ENCODE peak calls at places on chromosomes 6 and 20, in nine cellular contexts. T is psoas muscle, G is left ventricle myocardium inferior, F is aorta, H is tibial artery, J is pancreas, A is mesendoderm, K is cardiac muscle cell, Q is A673. M is an unnamed sample. For H3K4me1 and H3K36me3, the result is how much of the 10 kb centered on the place peaks cover.

GRCh38 chr6:119158057-119158848 is 79.8 kb upstream of the FAM184A start:
- DNase-seq in T (peak), G (peak), F (peak), H (peak), J (no peak), A (no peak), K (peak), Q (no peak), M (peak)

GRCh38 chr6:7938562-7939185 is 28.1 kb upstream of the TXNDC5 start:
- DNase-seq in T (no peak), G (no peak), F (no peak), H (no peak), J (no peak), A (no peak), K (no peak), Q (no peak), M (no peak)

GRCh38 chr20:35339007-35339406 is 46.8 kb upstream of the FAM83C start:
- DNase-seq in T (no peak), G (no peak), F (no peak), H (no peak), J (no peak), A (no peak), K (peak), Q (no peak), M (no peak)

GRCh38 chr6:47180633-47181032 is 129.1 kb downstream of the TNFRSF21 start:
- DNase-seq in T (no peak), G (no peak), F (no peak), H (no peak), J (no peak), A (peak), K (no peak), Q (peak), M (no peak)

GRCh38 chr6:38234934-38235678 is 404.6 kb downstream of the BTBD9 start:
- DNase-seq in T (no peak), G (no peak), F (no peak), H (no peak), J (no peak), A (no peak), K (no peak), Q (no peak), M (no peak)

GRCh38 chr6:686528-686927 is 6.4 kb downstream of the EXOC2 start:
- DNase-seq in T (no peak), G (no peak), F (no peak), H (no peak), J (no peak), A (peak), K (peak), Q (peak), M (no peak)

GRCh38 chr6:64023693-64024092 is 388.1 kb downstream of the PHF3 start:
- DNase-seq in T (no peak), G (no peak), F (no peak), H (no peak), J (no peak), A (no peak), K (no peak), Q (no peak), M (no peak)

GRCh38 chr6:18330548-18331066 is 56.5 kb upstream of the RNF144B start:
- DNase-seq in T (no peak), G (no peak), F (no peak), H (no peak), J (no peak), A (no peak), K (no peak), Q (no peak), M (no peak)

GRCh38 chr6:158312672-158313397 is 570 bp downstream of the TULP4 start:
- DNase-seq in T (no peak), G (no peak), F (no peak), H (no peak), J (no peak), A (no peak), K (no peak), Q (peak), M (no peak)

GRCh38 chr6:140002406-140003022 is 628.1 kb upstream of the CITED2 start:
- DNase-seq in T (no peak), G (no peak), F (no peak), H (no peak), J (no peak), A (no peak), K (no peak), Q (no peak), M (no peak)

GRCh38 chr6:157800420-157801237 is 22.4 kb upstream of the SNX9 start:
- DNase-seq in T (no peak), G (no peak), F (no peak), H (no peak), J (no peak), A (no peak), K (peak), Q (no peak), M (no peak)

GRCh38 chr6:16844183-16844582 is 82.9 kb upstream of the ATXN1 start:
- DNase-seq in T (no peak), G (no peak), F (no peak), H (no peak), J (no peak), A (no peak), K (no peak), Q (no peak), M (no peak)
- H3K27ac ChIP-seq in T (no peak), G (no peak), F (no peak), H (no peak), J (no peak), A (no peak), K (no peak), Q (no peak), M (no peak)

DNA sequence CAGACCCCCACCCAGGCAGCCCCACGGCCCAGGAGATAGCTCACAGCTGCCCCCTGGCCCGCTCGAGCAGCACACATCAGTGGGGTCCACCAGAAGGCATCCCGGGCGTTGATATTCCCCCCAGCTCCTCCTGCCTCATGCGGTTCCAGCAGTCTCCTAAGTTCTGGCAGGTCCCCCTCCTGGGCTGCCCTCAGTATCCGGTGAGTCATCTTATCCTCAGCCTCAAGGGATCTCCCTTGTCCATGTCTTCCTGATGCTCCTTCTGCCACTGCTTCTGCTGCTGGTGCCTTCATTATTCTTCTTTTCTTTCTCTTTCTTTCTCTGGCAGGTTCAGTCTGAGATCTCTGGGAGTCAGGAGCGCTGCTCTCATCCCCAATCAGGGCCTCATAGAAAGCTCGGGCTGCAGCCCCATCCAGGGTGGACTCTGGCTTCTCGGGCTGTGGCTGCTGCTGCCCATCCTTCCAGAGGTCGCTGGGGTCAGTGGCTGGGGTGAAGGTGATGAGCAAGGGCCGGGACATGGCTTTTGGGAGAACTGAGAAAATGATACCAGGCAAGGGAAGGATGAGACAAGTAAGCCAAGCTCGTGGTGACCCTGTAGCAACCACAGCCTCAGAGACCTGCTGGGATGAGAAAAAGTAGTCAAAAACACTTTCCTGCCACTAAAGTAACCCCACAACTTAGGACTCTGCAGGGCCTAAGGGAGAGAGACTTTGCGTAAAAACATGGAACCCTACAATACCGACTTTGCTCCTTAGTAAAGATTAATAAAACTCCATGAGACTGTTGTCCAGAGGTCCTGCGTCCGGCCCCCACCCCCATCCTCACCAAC is 622 bp downstream of the GPANK1 start:
- DNase-seq in T (peak), G (no peak), F (peak), H (peak), J (no peak), A (peak), K (peak), Q (peak), M (no peak)
- H3K4me1 ChIP-seq in T (under half), G (half or more), F (under half), H (under half), J (under half), A (under half), K (under half), Q (under half), M (under half)

GRCh38 chr6:166484863-166485262 is 101.6 kb downstream of the RAMACL start:
- DNase-seq in T (peak), G (peak), F (peak), H (no peak), J (no peak), A (no peak), K (no peak), Q (no peak), M (no peak)
- H3K36me3 ChIP-seq in T (half or more), G (under half), F (under half), H (under half), J (under half), A (under half), K (under half), Q (under half), M (under half)

GRCh38 chr6:144344651-144345050 is 59.5 kb downstream of the UTRN start:
- DNase-seq in T (no peak), G (no peak), F (no peak), H (no peak), J (no peak), A (no peak), K (no peak), Q (no peak), M (no peak)
- H3K27ac ChIP-seq in T (peak), G (peak), F (no peak), H (no peak), J (peak), A (no peak), K (no peak), Q (peak), M (peak)

GRCh38 chr20:62645613-62646012 is 3.3 kb downstream of the SLCO4A1 start:
- DNase-seq in T (no peak), G (no peak), F (no peak), H (no peak), J (no peak), A (no peak), K (no peak), Q (no peak), M (no peak)

GRCh38 chr20:62643521-62644043 is 1.3 kb downstream of the SLCO4A1 start:
- DNase-seq in T (no peak), G (no peak), F (no peak), H (no peak), J (no peak), A (no peak), K (no peak), Q (no peak), M (no peak)

GRCh38 chr20:62642666-62643520 is 590 bp downstream of the SLCO4A1 start:
- DNase-seq in T (no peak), G (no peak), F (no peak), H (no peak), J (no peak), A (no peak), K (no peak), Q (peak), M (no peak)

GRCh38 chr20:62644802-62645496 is 2.6 kb downstream of the SLCO4A1 start:
- DNase-seq in T (no peak), G (no peak), F (no peak), H (no peak), J (no peak), A (no peak), K (no peak), Q (no peak), M (no peak)

DNA sequence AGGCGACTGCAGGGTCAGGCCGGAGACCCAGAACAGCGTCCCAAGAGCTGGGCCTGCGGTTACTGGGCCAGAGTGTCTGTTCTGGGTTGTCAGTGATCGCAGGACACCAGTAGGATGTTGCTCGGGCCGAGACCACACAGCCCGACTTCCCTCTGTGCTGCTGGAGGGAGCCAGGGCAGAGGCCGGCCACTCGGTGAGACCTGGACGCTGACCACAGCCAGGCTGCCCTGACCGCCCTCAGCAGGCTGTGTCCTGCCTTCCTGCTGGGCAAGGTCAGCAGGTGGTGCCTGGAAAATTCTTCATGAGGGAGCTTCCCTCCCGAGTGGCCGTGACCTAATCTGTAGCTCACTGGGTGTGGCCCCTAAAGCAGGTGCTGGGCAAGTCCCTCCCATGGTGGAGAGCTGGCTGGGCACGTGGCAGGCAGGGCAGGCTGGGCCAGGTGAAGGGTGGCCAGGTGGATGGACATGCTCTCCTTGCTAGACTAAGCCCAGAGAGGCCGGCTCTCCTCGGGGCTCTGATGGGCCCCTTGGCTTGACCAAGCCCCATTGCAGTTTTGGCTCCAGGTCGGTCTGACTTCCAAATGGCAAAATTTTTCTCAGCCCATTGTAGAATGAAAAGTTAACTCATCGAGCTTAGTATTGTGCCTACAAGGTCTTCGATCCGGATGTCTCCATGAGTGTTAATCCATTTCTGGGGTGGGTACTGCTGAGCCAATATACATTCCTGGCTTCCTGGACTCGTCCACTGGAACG is 1.9 kb downstream of the SLCO4A1 start:
- DNase-seq in T (no peak), G (no peak), F (no peak), H (no peak), J (no peak), A (no peak), K (no peak), Q (no peak), M (no peak)
- H3K4me1 ChIP-seq in T (under half), G (half or more), F (under half), H (under half), J (under half), A (under half), K (under half), Q (under half), M (under half)

M was measured in lung.